ENCODE peak calls at places on chromosomes 4 and X, in eight cellular contexts. Q is testis; L is tibial artery; F is CD8-positive, alpha-beta memory T cell; G is Peyer's patch; D is psoas muscle; V is SJCRH30; M is left lung. Z is an unnamed sample.

GRCh38 chr4:167359711-167360110 is 125.4 kb upstream of the SPOCK3 start:
- DNase-seq in Q (no peak), L (no peak), F (no peak), G (no peak), D (no peak), V (no peak), M (no peak), Z (no peak)

GRCh38 chrX:79452879-79453278 is 85.7 kb upstream of the ITM2A start:
- DNase-seq in Q (no peak), L (no peak), F (no peak), G (peak; percentile 48), D (peak; percentile 22), V (no peak), M (no peak), Z (no peak)

GRCh38 chr4:4560136-4560535 is 18.3 kb upstream of the STX18 start:
- DNase-seq in Q (no peak), L (no peak), F (no peak), G (no peak), D (no peak), V (no peak), M (no peak), Z (no peak)

GRCh38 chr4:83174844-83175414 is 60.4 kb upstream of the PLAC8 start:
- DNase-seq in Q (no peak), L (no peak), F (no peak), G (peak; percentile 69), D (no peak), V (no peak), M (no peak), Z (no peak)

GRCh38 chr4:130955520-130955919 is 1859.6 kb downstream of the C4orf33 start:
- DNase-seq in Q (no peak), L (no peak), F (no peak), G (no peak), D (no peak), V (no peak), M (no peak), Z (no peak)

GRCh38 chr4:82779032-82779431 is 19.6 kb downstream of the SCD5 start:
- DNase-seq in Q (no peak), L (no peak), F (no peak), G (no peak), D (no peak), V (no peak), M (no peak), Z (no peak)

GRCh38 chr4:5592272-5592671 is 116.1 kb downstream of the EVC2 start:
- DNase-seq in Q (no peak), L (no peak), F (no peak), G (no peak), D (no peak), V (no peak), M (no peak), Z (no peak)

GRCh38 chr4:43362875-43363636 is 470.5 kb downstream of the GRXCR1 start:
- DNase-seq in Q (no peak), L (no peak), F (no peak), G (no peak), D (no peak), V (no peak), M (no peak), Z (no peak)

GRCh38 chr4:5391492-5391891 is 316.9 kb downstream of the EVC2 start:
- DNase-seq in Q (no peak), L (no peak), F (no peak), G (no peak), D (no peak), V (no peak), M (no peak), Z (no peak)

GRCh38 chrX:1239681-1240142 is 27.3 kb upstream of the CRLF2 start:
- DNase-seq in Q (peak; percentile 69), L (peak; percentile 84), F (no peak), G (peak; percentile 77), D (peak; percentile 64), V (no peak), M (peak; percentile 95), Z (peak; percentile 1)
- H3K27ac ChIP-seq in Q (no peak overlapping the region), L (no peak overlapping the region), F (no peak overlapping the region), G (no peak overlapping the region), D (no peak overlapping the region), V (no peak overlapping the region), M (no peak overlapping the region), Z (no peak overlapping the region)

GRCh38 chr4:80173387-80173786 is 23.9 kb upstream of the PRDM8 start:
- DNase-seq in Q (no peak), L (no peak), F (no peak), G (peak; percentile 73), D (no peak), V (no peak), M (no peak), Z (no peak)
- H3K27ac ChIP-seq in Q (no peak overlapping the region), L (no peak overlapping the region), F (no peak overlapping the region), G (peak overlapping the region; percentile 20), D (no peak overlapping the region), V (no peak overlapping the region), M (no peak overlapping the region), Z (no peak overlapping the region)

GRCh38 chr4:3388461-3389185 is 53.1 kb upstream of the HGFAC start:
- DNase-seq in Q (no peak), L (peak; percentile 81), F (no peak), G (no peak), D (no peak), V (peak; percentile 36), M (no peak), Z (no peak)
- H3K27ac ChIP-seq in Q (peak overlapping the region; percentile 74), L (peak overlapping the region; percentile 84), F (no peak overlapping the region), G (peak overlapping the region; percentile 72), D (peak overlapping the region; percentile 50), V (no peak overlapping the region), M (peak overlapping the region; percentile 84), Z (peak overlapping the region; percentile 98)

DNA sequence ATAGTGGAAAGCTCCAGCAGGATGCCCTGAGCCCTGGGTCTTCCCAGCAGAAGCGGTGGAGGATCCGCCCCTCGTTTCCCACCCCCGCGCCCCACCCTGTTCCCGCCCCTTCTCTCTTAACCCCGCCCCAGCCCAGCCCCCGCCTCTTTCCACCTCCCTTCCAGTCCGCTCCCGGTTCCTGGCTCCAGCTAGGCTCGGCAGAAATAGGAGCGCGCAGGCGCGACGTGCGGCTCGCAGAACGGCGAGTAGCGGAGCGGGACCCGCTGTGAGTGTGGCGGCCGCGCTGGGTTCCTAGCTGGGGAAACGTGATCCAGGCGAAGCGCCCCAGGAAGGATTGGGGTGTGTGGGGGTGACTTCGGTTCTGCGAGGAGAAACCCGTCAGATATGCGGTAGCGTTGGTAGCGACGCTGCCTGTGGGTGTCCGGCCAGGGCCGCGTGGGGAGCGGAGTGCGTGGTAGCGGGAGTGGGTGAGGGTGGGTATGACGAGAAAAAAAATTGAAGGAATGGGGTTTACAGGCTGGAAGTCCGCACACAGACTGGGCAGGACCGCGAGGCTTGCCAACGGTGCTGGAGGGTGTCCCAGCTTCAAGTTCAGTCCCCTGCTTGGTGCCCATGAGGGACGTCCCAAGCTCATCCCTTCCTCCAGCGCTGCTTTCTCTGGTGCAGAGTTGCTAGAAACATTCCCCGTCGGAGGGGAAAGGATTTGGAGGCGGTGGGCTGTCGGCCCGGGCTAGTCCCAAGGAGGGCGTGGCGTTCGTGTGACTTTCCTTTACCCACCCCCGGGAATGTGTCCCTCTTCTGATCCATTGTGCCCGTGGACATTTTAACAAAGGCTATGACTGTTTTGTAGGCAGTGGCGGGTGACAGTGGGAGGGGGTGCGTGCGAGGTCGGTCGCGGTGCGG is at the start of gene PRRG1:
- DNase-seq in Q (peak; percentile 82), L (peak; percentile 86), F (no peak), G (peak; percentile 74), D (peak; percentile 89), V (peak; percentile 79), M (peak; percentile 88), Z (no peak)
- H3K27ac ChIP-seq in Q (peak within 1 kb of the TSS; percentile 72), L (peak within 1 kb of the TSS; percentile 78), F (no peak within 1 kb of the TSS), G (peak within 1 kb of the TSS; percentile 60), D (peak within 1 kb of the TSS; percentile 89), V (peak within 1 kb of the TSS; percentile 76), M (peak within 1 kb of the TSS; percentile 73), Z (peak within 1 kb of the TSS; percentile 86)

DNA sequence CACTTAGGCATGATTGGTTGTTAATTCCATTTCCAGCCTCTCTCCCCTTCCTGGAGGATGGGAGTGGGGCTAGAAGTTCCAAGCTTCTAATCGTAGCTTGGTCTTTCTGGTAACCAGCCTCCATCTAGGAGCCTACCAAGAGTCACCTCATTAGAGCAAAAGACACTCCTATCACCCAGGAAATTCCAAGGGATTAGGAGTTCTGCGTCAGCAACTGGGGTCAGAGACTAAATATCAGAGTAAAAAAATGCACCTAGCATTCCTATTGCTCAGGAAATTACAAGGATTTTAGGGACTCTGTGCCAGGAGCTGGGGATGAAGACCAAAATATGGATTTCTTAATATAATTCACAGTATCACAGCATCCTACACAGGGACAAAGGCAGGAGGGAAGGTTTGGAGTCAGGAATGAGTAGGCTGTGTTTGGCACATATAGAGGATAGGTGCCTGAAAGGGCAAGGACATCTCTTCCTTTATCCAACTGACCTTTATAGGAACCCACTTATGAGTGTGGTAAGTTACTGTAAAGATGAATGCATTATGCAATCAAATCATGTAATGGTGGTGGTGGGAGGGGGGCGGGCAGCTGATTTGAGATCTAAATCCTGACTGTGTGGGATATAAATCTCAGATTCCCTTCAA is 30.5 kb upstream of the LIMCH1 start:
- DNase-seq in Q (no peak), L (no peak), F (no peak), G (no peak), D (no peak), V (peak; percentile 53), M (no peak), Z (no peak)
- H3K27ac ChIP-seq in Q (no peak overlapping the region), L (no peak overlapping the region), F (no peak overlapping the region), G (no peak overlapping the region), D (no peak overlapping the region), V (peak overlapping the region; percentile 88), M (no peak overlapping the region), Z (no peak overlapping the region)

DNA sequence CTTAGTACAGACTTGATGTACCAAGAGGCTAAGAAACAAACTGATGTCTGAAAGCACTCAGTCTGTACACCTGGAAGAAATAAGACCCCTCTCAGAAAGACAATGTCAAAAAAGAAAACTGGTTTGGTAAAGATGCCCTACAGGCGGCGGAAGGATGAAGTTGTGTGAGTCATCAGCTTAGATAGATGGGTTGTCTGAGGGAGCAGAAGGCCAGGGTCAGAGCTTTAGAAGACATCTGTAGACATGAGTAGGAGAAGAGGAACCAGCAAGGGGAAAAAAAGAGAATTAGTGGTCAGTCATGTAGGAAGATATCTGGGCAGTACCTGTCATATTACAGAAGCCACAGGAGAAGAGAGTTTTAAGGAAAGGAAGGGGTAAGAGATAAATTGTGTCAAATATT is 8.3 kb downstream of the SRPX2 start:
- DNase-seq in Q (no peak), L (no peak), F (no peak), G (no peak), D (no peak), V (no peak), M (no peak), Z (no peak)
- H3K27ac ChIP-seq in Q (no peak overlapping the region), L (no peak overlapping the region), F (no peak overlapping the region), G (no peak overlapping the region), D (no peak overlapping the region), V (no peak overlapping the region), M (no peak overlapping the region), Z (no peak overlapping the region)